ENCODE peak calls at places on chromosome 10, in nine cellular contexts. V is DND-41, U is PC-3, A is colonic mucosa, S is astrocyte, E is heart right ventricle, O is heart left ventricle, Y is uterus, M is MM.1S. I is an unnamed sample.

GRCh38 chr10:18144928-18145327 is 4.7 kb downstream of the CACNB2 start:
- DNase-seq in V (no peak), U (no peak), A (peak; percentile 41), S (no peak), E (peak; percentile 57), O (peak; percentile 72), Y (peak; percentile 50), M (no peak), I (no peak)

GRCh38 chr10:78924319-78925003 is 144.3 kb upstream of the ZMIZ1 start:
- DNase-seq in V (no peak), U (no peak), A (no peak), S (no peak), E (no peak), O (no peak), Y (no peak), M (no peak), I (no peak)

GRCh38 chr10:76311752-76312699 is 880.6 kb downstream of the LRMDA start:
- DNase-seq in V (no peak), U (peak; percentile 90), A (no peak), S (no peak), E (peak; percentile 27), O (no peak), Y (no peak), M (peak; percentile 21), I (no peak)

GRCh38 chr10:71848325-71849277 is 2.5 kb downstream of the PSAP start:
- DNase-seq in V (peak; percentile 51), U (peak; percentile 49), A (no peak), S (peak; percentile 74), E (no peak), O (no peak), Y (no peak), M (no peak), I (no peak)

GRCh38 chr10:6136215-6137201 is 47.7 kb downstream of the RBM17 start:
- DNase-seq in V (no peak), U (peak; percentile 51), A (no peak), S (peak; percentile 78), E (no peak), O (no peak), Y (peak; percentile 12), M (no peak), I (peak; percentile 72)

GRCh38 chr10:79249156-79250121 is 97.8 kb upstream of the PPIF start:
- DNase-seq in V (no peak), U (no peak), A (no peak), S (no peak), E (peak; percentile 14), O (no peak), Y (no peak), M (peak; percentile 82), I (peak; percentile 83)

GRCh38 chr10:128035557-128035973 is 90.7 kb downstream of the MKI67 start:
- DNase-seq in V (peak; percentile 58), U (peak; percentile 49), A (peak; percentile 62), S (no peak), E (peak; percentile 54), O (peak; percentile 75), Y (peak; percentile 27), M (peak; percentile 36), I (no peak)

GRCh38 chr10:6537704-6538103 is 42.4 kb downstream of the PRKCQ start:
- DNase-seq in V (no peak), U (no peak), A (no peak), S (no peak), E (peak; percentile 25), O (no peak), Y (no peak), M (no peak), I (no peak)

GRCh38 chr10:123885406-123886164 is 6.0 kb downstream of the CPXM2 start:
- DNase-seq in V (no peak), U (no peak), A (no peak), S (no peak), E (no peak), O (no peak), Y (no peak), M (no peak), I (no peak)

DNA sequence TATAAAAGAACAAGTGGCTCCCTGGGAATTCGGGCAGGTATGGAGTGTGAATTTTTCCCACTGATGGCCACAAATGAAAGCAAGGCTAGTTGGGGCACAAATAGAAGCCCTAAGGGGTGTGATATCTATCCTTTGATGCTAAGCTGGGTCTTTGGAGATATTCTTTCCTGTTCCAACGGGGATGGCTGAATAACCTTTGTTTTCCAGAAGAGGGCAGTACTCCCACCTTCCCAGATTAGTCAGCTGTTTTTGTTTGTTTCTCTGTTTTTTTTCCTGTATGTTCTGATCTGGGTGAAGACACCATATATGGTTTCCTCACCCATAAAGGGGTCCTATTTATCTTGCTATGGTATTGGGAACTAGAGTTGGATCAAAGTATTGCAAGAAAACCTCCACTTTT is 947.7 kb upstream of the SORCS1 start:
- DNase-seq in V (no peak), U (peak; percentile 32), A (no peak), S (no peak), E (no peak), O (no peak), Y (no peak), M (no peak), I (no peak)
- TF ChIP-seq CTCF in V (no peak), U (peak; percentile 63), A (peak; percentile 31), S (no peak), E (no peak), O (no peak), Y (no peak), M (peak; percentile 18), I (peak; percentile 12)

GRCh38 chr10:30447125-30447799 is 13.3 kb downstream of the MAP3K8 start:
- DNase-seq in V (no peak), U (peak; percentile 96), A (no peak), S (peak; percentile 82), E (no peak), O (no peak), Y (no peak), M (peak; percentile 12), I (no peak)
- H3K36me3 ChIP-seq in V (no peaks in the 10 kb centered on the region), U (no peaks in the 10 kb centered on the region), A (peaks cover 12% of the 10 kb centered on the region), S (no peaks in the 10 kb centered on the region), E (no peaks in the 10 kb centered on the region), O (peaks cover 76% of the 10 kb centered on the region), Y (no peaks in the 10 kb centered on the region), M (no peaks in the 10 kb centered on the region), I (peaks cover 15% of the 10 kb centered on the region)

GRCh38 chr10:51786016-51786683 is 86.8 kb upstream of the CSTF2T start:
- DNase-seq in V (no peak), U (no peak), A (no peak), S (no peak), E (no peak), O (no peak), Y (no peak), M (no peak), I (no peak)

GRCh38 chr10:51789118-51789517 is 89.7 kb upstream of the CSTF2T start:
- DNase-seq in V (no peak), U (no peak), A (no peak), S (no peak), E (no peak), O (no peak), Y (no peak), M (peak; percentile 16), I (no peak)

GRCh38 chr10:51783907-51784306 is 84.5 kb upstream of the CSTF2T start:
- DNase-seq in V (no peak), U (no peak), A (no peak), S (no peak), E (no peak), O (no peak), Y (no peak), M (no peak), I (no peak)

GRCh38 chr10:51788270-51788669 is 88.9 kb upstream of the CSTF2T start:
- DNase-seq in V (no peak), U (no peak), A (no peak), S (no peak), E (no peak), O (no peak), Y (no peak), M (no peak), I (no peak)

GRCh38 chr10:51786684-51787035 is 87.3 kb upstream of the CSTF2T start:
- DNase-seq in V (no peak), U (no peak), A (no peak), S (no peak), E (no peak), O (no peak), Y (no peak), M (no peak), I (no peak)
- H3K4me3 ChIP-seq in V (no peak overlapping the region), U (no peak overlapping the region), A (no peak overlapping the region), S (no peak overlapping the region), E (no peak overlapping the region), O (no peak overlapping the region), Y (no peak overlapping the region), M (no peak overlapping the region), I (no peak overlapping the region)

GRCh38 chr10:92822964-92823363 is 25.4 kb upstream of the EXOC6 start:
- DNase-seq in V (no peak), U (peak; percentile 51), A (no peak), S (peak; percentile 22), E (no peak), O (no peak), Y (no peak), M (peak; percentile 23), I (no peak)
- TF ChIP-seq CTCF in V (peak; percentile 52), U (peak; percentile 64), A (no peak), S (peak; percentile 14), E (peak; percentile 65), O (peak; percentile 57), Y (no peak), M (peak; percentile 25), I (peak; percentile 38)

GRCh38 chr10:3827768-3828403 is 42.9 kb upstream of the KLF6 start:
- DNase-seq in V (no peak), U (no peak), A (no peak), S (no peak), E (no peak), O (no peak), Y (no peak), M (no peak), I (no peak)

GRCh38 chr10:3827266-3827665 is 42.3 kb upstream of the KLF6 start:
- DNase-seq in V (no peak), U (no peak), A (no peak), S (no peak), E (no peak), O (no peak), Y (no peak), M (no peak), I (no peak)

GRCh38 chr10:3830946-3831345 is 45.9 kb upstream of the KLF6 start:
- DNase-seq in V (no peak), U (no peak), A (no peak), S (no peak), E (no peak), O (no peak), Y (no peak), M (no peak), I (no peak)

GRCh38 chr10:3828404-3829192 is 43.6 kb upstream of the KLF6 start:
- DNase-seq in V (peak; percentile 40), U (peak; percentile 31), A (no peak), S (peak; percentile 73), E (no peak), O (no peak), Y (peak; percentile 27), M (peak; percentile 85), I (no peak)

GRCh38 chr10:3829193-3830050 is 44.4 kb upstream of the KLF6 start:
- DNase-seq in V (no peak), U (no peak), A (no peak), S (no peak), E (no peak), O (no peak), Y (no peak), M (no peak), I (no peak)
- H3K36me3 ChIP-seq in V (no peaks in the 10 kb centered on the region), U (no peaks in the 10 kb centered on the region), A (no peaks in the 10 kb centered on the region), S (no peaks in the 10 kb centered on the region), E (no peaks in the 10 kb centered on the region), O (no peaks in the 10 kb centered on the region), Y (no peaks in the 10 kb centered on the region), M (no peaks in the 10 kb centered on the region), I (no peaks in the 10 kb centered on the region)

GRCh38 chr10:116076616-116077015 is 196.4 kb downstream of the GFRA1 start:
- DNase-seq in V (no peak), U (no peak), A (no peak), S (no peak), E (no peak), O (no peak), Y (no peak), M (no peak), I (no peak)
- H3K4me3 ChIP-seq in V (no peak overlapping the region), U (no peak overlapping the region), A (no peak overlapping the region), S (no peak overlapping the region), E (no peak overlapping the region), O (no peak overlapping the region), Y (no peak overlapping the region), M (no peak overlapping the region), I (no peak overlapping the region)

I was measured in GM06990.